ENCODE peak calls at places on chromosomes 3 and 15, in seven cellular contexts. One of them, this sample, is unnamed.
A peak's percentile ranks its signal among the peaks of the same experiment; 100 is the strongest.

GRCh38 chr3:87654184-87654583 is 377.8 kb upstream of the POU1F1 start:
- DNase-seq in GM04503: no peak
- DNase-seq in HuH-7: no peak
- DNase-seq in NCI-H1694 treated with DMSO at 0.1 percent for 48 hours: no peak
- DNase-seq in GM13977: no peak
- DNase-seq in psoas muscle: no peak
- DNase-seq in bronchial epithelial cell: no peak
- DNase-seq in this sample: no peak

GRCh38 chr3:195908439-195909293 is at the start of gene TNK2:
- DNase-seq in HuH-7: no peak
- DNase-seq in bronchial epithelial cell: no peak
- DNase-seq in GM13977: peak; percentile 74
- DNase-seq in psoas muscle: peak; percentile 36
- DNase-seq in GM04503: no peak
- DNase-seq in NCI-H1694 treated with DMSO at 0.1 percent for 48 hours: no peak
- DNase-seq in this sample: no peak

GRCh38 chr3:164155386-164155785 is 922.9 kb downstream of the SI start:
- DNase-seq in HuH-7: no peak
- DNase-seq in bronchial epithelial cell: peak; percentile 15
- DNase-seq in GM13977: no peak
- DNase-seq in psoas muscle: no peak
- DNase-seq in GM04503: no peak
- DNase-seq in NCI-H1694 treated with DMSO at 0.1 percent for 48 hours: no peak
- DNase-seq in this sample: no peak

GRCh38 chr3:14431928-14432834 is 29.8 kb downstream of the SLC6A6 start:
- DNase-seq in bronchial epithelial cell: peak; percentile 85
- DNase-seq in HuH-7: peak; percentile 85
- DNase-seq in GM13977: peak; percentile 93
- DNase-seq in NCI-H1694 treated with DMSO at 0.1 percent for 48 hours: no peak
- DNase-seq in psoas muscle: peak; percentile 89
- DNase-seq in GM04503: peak; percentile 50
- DNase-seq in this sample: peak; percentile 56

GRCh38 chr3:45975696-45976095 is 19.9 kb downstream of the FYCO1 start:
- DNase-seq in GM04503: no peak
- DNase-seq in GM13977: no peak
- DNase-seq in bronchial epithelial cell: no peak
- DNase-seq in NCI-H1694 treated with DMSO at 0.1 percent for 48 hours: no peak
- DNase-seq in psoas muscle: no peak
- DNase-seq in HuH-7: no peak
- DNase-seq in this sample: no peak

GRCh38 chr15:78374436-78375393 is 34.6 kb downstream of the CRABP1 start:
- DNase-seq in bronchial epithelial cell: peak; percentile 86
- DNase-seq in HuH-7: peak; percentile 87
- DNase-seq in psoas muscle: no peak
- DNase-seq in NCI-H1694 treated with DMSO at 0.1 percent for 48 hours: no peak
- DNase-seq in GM13977: no peak
- DNase-seq in GM04503: no peak
- DNase-seq in this sample: no peak

GRCh38 chr3:55362206-55362960 is 124.7 kb downstream of the WNT5A start:
- DNase-seq in psoas muscle: no peak
- DNase-seq in GM13977: no peak
- DNase-seq in HuH-7: no peak
- DNase-seq in GM04503: no peak
- DNase-seq in bronchial epithelial cell: peak; percentile 52
- DNase-seq in NCI-H1694 treated with DMSO at 0.1 percent for 48 hours: no peak
- DNase-seq in this sample: no peak

GRCh38 chr15:84805221-84805620 is 11.9 kb upstream of the ALPK3 start:
- DNase-seq in GM04503: no peak
- DNase-seq in bronchial epithelial cell: no peak
- DNase-seq in NCI-H1694 treated with DMSO at 0.1 percent for 48 hours: no peak
- DNase-seq in HuH-7: no peak
- DNase-seq in psoas muscle: no peak
- DNase-seq in GM13977: no peak
- DNase-seq in this sample: no peak